ENCODE peak calls at places on chromosomes 3 and 15, in seven cellular contexts. O, B, E, F, S, T and D are unnamed samples.

GRCh38 chr3:129656659-129657247 is 50.3 kb upstream of the PLXND1 start:
- DNase-seq in E (no peak), S (no peak), F (peak; percentile 58), B (no peak), O (no peak), T (no peak), D (no peak)

GRCh38 chr15:49558924-49559323 is 61.7 kb downstream of the FAM227B start:
- DNase-seq in E (no peak), S (peak; percentile 53), F (no peak), T (no peak), O (peak; percentile 5), B (no peak), D (no peak)

GRCh38 chr3:72448858-72449257 is 399.4 kb downstream of the SHQ1 start:
- DNase-seq in T (no peak), B (no peak), O (peak; percentile 42), S (no peak), E (no peak), F (no peak), D (no peak)

GRCh38 chr15:95469601-95470000 is 860.9 kb upstream of the NR2F2 start:
- DNase-seq in T (no peak), F (no peak), B (no peak), S (no peak), O (no peak), E (no peak), D (no peak)

GRCh38 chr15:78049691-78050440 is 27.6 kb downstream of the TBC1D2B start:
- DNase-seq in S (peak; percentile 91), O (no peak), F (no peak), B (no peak), E (no peak), T (no peak), D (peak; percentile 35)

GRCh38 chr15:31080618-31081017 is 20.9 kb downstream of the TRPM1 start:
- DNase-seq in S (no peak), F (peak; percentile 89), O (peak; percentile 51), E (peak; percentile 91), B (peak; percentile 71), T (peak; percentile 41), D (peak; percentile 58)

GRCh38 chr15:40768492-40769309 is 1.1 kb upstream of the C15orf62 start:
- DNase-seq in B (no peak), T (no peak), O (no peak), F (no peak), E (no peak), S (no peak), D (no peak)

GRCh38 chr3:156298938-156299337 is 178.6 kb downstream of the KCNAB1 start:
- DNase-seq in E (no peak), F (no peak), S (no peak), O (no peak), T (no peak), B (no peak), D (peak; percentile 18)

GRCh38 chr3:54374214-54374855 is 252.0 kb downstream of the CACNA2D3 start:
- DNase-seq in T (no peak), O (no peak), E (peak; percentile 52), B (peak; percentile 12), F (peak; percentile 59), S (no peak), D (peak; percentile 29)

GRCh38 chr3:112293368-112294321 is at the start of gene SLC9C1:
- DNase-seq in B (peak; percentile 56), T (no peak), F (peak; percentile 83), O (peak; percentile 77), S (peak; percentile 74), E (peak; percentile 67), D (peak; percentile 69)

GRCh38 chr3:172046268-172046915 is 7.0 kb downstream of the FNDC3B start:
- DNase-seq in F (no peak), T (no peak), S (peak; percentile 50), O (no peak), E (no peak), B (no peak), D (no peak)

GRCh38 chr3:157542711-157543485 is 39.7 kb upstream of the VEPH1 start:
- DNase-seq in E (peak; percentile 82), T (peak; percentile 25), O (peak; percentile 33), B (peak; percentile 14), F (peak; percentile 70), S (peak; percentile 45), D (peak; percentile 77)

GRCh38 chr3:45795509-45795881 is 841 bp downstream of the SLC6A20 start:
- DNase-seq in O (peak; percentile 37), B (no peak), T (no peak), E (no peak), F (peak; percentile 17), S (peak; percentile 4), D (no peak)

GRCh38 chr3:15206662-15207576 is 873 bp downstream of the CAPN7 start:
- DNase-seq in O (peak; percentile 57), T (peak; percentile 15), E (peak; percentile 68), S (peak; percentile 43), B (peak; percentile 17), F (peak; percentile 32), D (peak; percentile 12)

GRCh38 chr3:79052054-79052681 is 715.6 kb downstream of the ROBO1 start:
- DNase-seq in B (peak; percentile 21), F (peak; percentile 62), E (no peak), T (no peak), S (no peak), O (peak; percentile 3), D (peak; percentile 15)

GRCh38 chr3:196842567-196843434 is 24.9 kb upstream of the SENP5 start:
- DNase-seq in E (no peak), B (no peak), T (no peak), O (no peak), F (no peak), S (no peak), D (no peak)

GRCh38 chr3:52695798-52696649 is 9.6 kb downstream of the GLT8D1 start:
- DNase-seq in T (no peak), E (no peak), O (no peak), F (no peak), B (no peak), S (no peak), D (no peak)

GRCh38 chr3:42711491-42712343 is 9.1 kb upstream of the HHATL start:
- DNase-seq in S (no peak), B (no peak), T (no peak), F (peak; percentile 68), O (no peak), E (peak; percentile 28), D (no peak)

GRCh38 chr3:42710323-42711021 is 7.9 kb upstream of the HHATL start:
- DNase-seq in S (no peak), O (no peak), E (no peak), T (no peak), B (no peak), F (no peak), D (no peak)

GRCh38 chr3:42713747-42714146 is 11.1 kb upstream of the HHATL start:
- DNase-seq in B (no peak), O (no peak), S (no peak), E (no peak), T (no peak), F (no peak), D (no peak)

GRCh38 chr3:42712716-42713372 is 10.2 kb upstream of the HHATL start:
- DNase-seq in E (no peak), F (no peak), S (no peak), T (no peak), B (no peak), O (no peak), D (no peak)

GRCh38 chr3:42712344-42712648 is 9.7 kb upstream of the HHATL start:
- DNase-seq in E (no peak), S (no peak), O (no peak), B (no peak), F (no peak), T (no peak), D (no peak)
- H3K4ac ChIP-seq in E (no peak overlapping the region), S (no peak overlapping the region), O (no peak overlapping the region), B (no peak overlapping the region), F (no peak overlapping the region), T (no peak overlapping the region), D (no peak overlapping the region)

GRCh38 chr15:46589088-46589487 is 954.3 kb downstream of the SQOR start:
- DNase-seq in F (peak; percentile 42), S (no peak), O (no peak), T (no peak), B (no peak), E (no peak), D (no peak)
- H3K4ac ChIP-seq in F (no peak overlapping the region), S (no peak overlapping the region), O (no peak overlapping the region), T (no peak overlapping the region), B (no peak overlapping the region), E (no peak overlapping the region), D (no peak overlapping the region)

DNA sequence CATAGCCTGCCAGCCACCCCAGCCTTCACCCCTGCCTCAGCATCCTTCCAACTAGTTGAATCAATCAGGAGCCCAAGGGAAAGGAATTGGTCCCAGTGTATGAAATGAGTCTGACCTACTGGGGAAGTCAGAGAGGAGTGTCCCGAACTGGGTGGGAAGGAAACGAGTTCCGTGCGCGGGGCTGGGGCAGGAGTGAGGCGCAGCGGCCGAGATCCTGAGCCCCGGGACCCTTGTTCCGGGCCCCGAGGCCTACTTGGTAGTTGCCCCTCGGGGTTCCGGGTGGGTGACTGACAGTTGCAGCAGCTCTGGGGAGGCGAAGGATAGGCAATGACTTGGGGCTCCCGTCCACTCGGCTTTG is 1.1 kb upstream of the PLCL2 start:
- DNase-seq in F (peak; percentile 14), E (no peak), T (no peak), B (no peak), O (no peak), S (no peak), D (no peak)
- H3K4ac ChIP-seq in F (no peak overlapping the region), E (no peak overlapping the region), T (no peak overlapping the region), B (no peak overlapping the region), O (peak overlapping the region; percentile 21), S (no peak overlapping the region), D (no peak overlapping the region)

DNA sequence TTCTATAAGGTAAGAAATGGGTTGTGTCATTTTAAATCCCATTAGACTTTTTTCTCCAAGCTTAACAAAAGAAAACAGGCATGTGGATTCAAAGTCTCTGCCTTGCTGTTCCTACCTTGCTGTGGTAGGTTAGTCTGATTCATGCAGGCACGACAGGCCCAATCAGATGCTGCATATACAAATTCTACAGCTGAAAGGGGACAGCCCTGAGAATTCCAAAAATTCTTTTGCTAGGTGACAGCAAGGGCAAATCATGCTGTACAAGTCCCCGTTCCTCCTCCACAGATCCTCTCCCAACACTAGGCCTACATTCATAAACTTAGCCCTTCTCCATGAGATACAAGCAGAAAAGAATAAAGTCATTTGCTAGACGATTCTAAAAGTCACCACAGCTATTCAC is 161.2 kb upstream of the THBS1 start:
- DNase-seq in O (no peak), B (no peak), T (no peak), S (no peak), F (peak; percentile 54), E (no peak), D (peak; percentile 54)
- H3K4ac ChIP-seq in O (no peak overlapping the region), B (no peak overlapping the region), T (no peak overlapping the region), S (peak overlapping the region; percentile 43), F (no peak overlapping the region), E (no peak overlapping the region), D (no peak overlapping the region)

DNA sequence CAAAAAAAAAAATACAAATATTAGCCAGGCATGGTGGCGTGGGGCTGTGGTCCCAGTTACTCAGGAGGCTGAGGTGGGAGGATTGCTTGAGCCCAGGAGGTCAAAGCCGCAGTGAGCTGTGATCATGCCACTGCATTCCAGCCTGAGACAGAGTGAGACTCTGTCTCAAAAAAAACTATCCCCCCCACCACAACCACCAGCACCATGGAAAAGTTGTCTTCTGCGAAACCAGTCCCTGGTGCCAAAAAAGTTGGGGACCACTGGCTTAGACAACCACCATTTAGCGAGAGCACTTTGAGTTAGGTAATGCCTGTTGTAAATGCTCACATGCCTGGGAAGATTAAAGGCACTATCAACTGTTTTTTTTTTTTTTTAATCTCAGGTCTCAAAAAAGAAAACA is 15.4 kb downstream of the ARHGAP31 start:
- DNase-seq in O (no peak), F (no peak), T (no peak), E (no peak), B (no peak), S (no peak), D (no peak)
- H3K4ac ChIP-seq in O (no peak overlapping the region), F (no peak overlapping the region), T (no peak overlapping the region), E (no peak overlapping the region), B (no peak overlapping the region), S (peak overlapping the region; percentile 88), D (no peak overlapping the region)